ENCODE peak calls at places on chromosomes 2 and 18, in nine cellular contexts. W, G, A, Q, L, J, N, S and H are unnamed samples.

GRCh38 chr2:54557601-54558187 is 101.6 kb downstream of the SPTBN1 start:
- DNase-seq in J (peak; percentile 60), N (peak; percentile 36), W (peak; percentile 78), L (peak; percentile 62), G (peak; percentile 45), Q (peak; percentile 50), S (no peak), A (peak; percentile 72), H (peak; percentile 91)

GRCh38 chr18:74333091-74333490 is 17.5 kb downstream of the C18orf63 start:
- DNase-seq in N (no peak), A (no peak), J (no peak), G (no peak), S (no peak), W (no peak), L (no peak), Q (no peak), H (no peak)

GRCh38 chr2:133821107-133821760 is 253.0 kb upstream of the NCKAP5 start:
- DNase-seq in N (peak; percentile 75), J (no peak), Q (no peak), S (no peak), L (no peak), A (no peak), W (no peak), G (no peak), H (no peak)

GRCh38 chr2:8196311-8196710 is 485.5 kb upstream of the ID2 start:
- DNase-seq in L (no peak), A (no peak), W (no peak), J (no peak), G (no peak), Q (no peak), N (peak; percentile 23), S (no peak), H (no peak)

GRCh38 chr2:235719146-235719942 is 225.5 kb downstream of the AGAP1 start:
- DNase-seq in N (no peak), J (no peak), S (no peak), A (no peak), Q (no peak), L (no peak), W (no peak), G (no peak), H (no peak)

GRCh38 chr2:46032996-46033395 is 264.2 kb upstream of the EPAS1 start:
- DNase-seq in J (no peak), Q (no peak), L (no peak), G (no peak), S (no peak), A (no peak), W (peak; percentile 12), N (no peak), H (no peak)

GRCh38 chr2:190791983-190792575 is 88.5 kb upstream of the GLS start:
- DNase-seq in S (no peak), N (peak; percentile 11), G (no peak), W (no peak), A (no peak), Q (no peak), L (no peak), J (no peak), H (no peak)

GRCh38 chr18:77223653-77224052 is 26.0 kb upstream of the GALR1 start:
- DNase-seq in S (no peak), J (no peak), W (no peak), L (no peak), G (no peak), N (peak; percentile 73), A (no peak), Q (no peak), H (no peak)

GRCh38 chr2:28352726-28353125 is 39.9 kb upstream of the FOSL2 start:
- DNase-seq in G (no peak), N (no peak), W (no peak), A (peak; percentile 40), Q (no peak), S (no peak), L (no peak), J (no peak), H (no peak)

GRCh38 chr18:3511980-3512379 is 62.0 kb downstream of the TGIF1 start:
- DNase-seq in G (peak; percentile 89), A (no peak), W (no peak), Q (no peak), N (peak; percentile 72), J (no peak), S (no peak), L (no peak), H (no peak)

GRCh38 chr2:231663458-231664290 is 44.7 kb upstream of the PTMA start:
- DNase-seq in A (no peak), N (no peak), Q (peak; percentile 44), W (no peak), S (no peak), J (no peak), G (no peak), L (no peak), H (no peak)

GRCh38 chr2:26631401-26631800 is 9.8 kb downstream of the CIB4 start:
- DNase-seq in Q (no peak), N (no peak), S (no peak), L (no peak), G (no peak), A (no peak), W (no peak), J (no peak), H (no peak)

GRCh38 chr2:226489765-226490164 is 309.9 kb downstream of the IRS1 start:
- DNase-seq in L (peak; percentile 5), G (no peak), A (no peak), W (peak; percentile 30), S (peak; percentile 39), J (no peak), N (peak; percentile 77), Q (no peak), H (no peak)